ENCODE peak calls at places on chromosomes 6 and 20, in four cellular contexts. E is HCT116, B is HepG2, X is SK-N-SH. D is an unnamed sample.

GRCh38 chr6:133411757-133412156 is 170.6 kb downstream of the EYA4 start:
- DNase-seq in E (no peak), B (no peak), X (no peak), D (no peak)

GRCh38 chr6:13813621-13814175 is 659 bp downstream of the MCUR1 start:
- DNase-seq in E (peak), X (peak), B (peak), D (peak)

GRCh38 chr6:124119591-124119990 is 315.9 kb downstream of the NKAIN2 start:
- DNase-seq in X (no peak), B (no peak), E (no peak), D (no peak)

GRCh38 chr6:26075063-26075717 is 12.0 kb upstream of the HFE start:
- DNase-seq in X (no peak), B (peak), E (no peak), D (no peak)

GRCh38 chr20:48180039-48180438 is 394.8 kb upstream of the SULF2 start:
- DNase-seq in E (no peak), X (no peak), B (peak), D (no peak)

GRCh38 chr6:143410859-143411270 is 39.6 kb downstream of the ADAT2 start:
- DNase-seq in B (peak), E (no peak), X (no peak), D (no peak)

GRCh38 chr6:75344021-75344420 is 59.4 kb upstream of the TMEM30A start:
- DNase-seq in E (no peak), B (no peak), X (no peak), D (no peak)

GRCh38 chr6:90369024-90369519 is 72.4 kb upstream of the BACH2 start:
- DNase-seq in B (peak), X (no peak), E (peak), D (peak)

GRCh38 chr20:13613917-13614316 is 24.8 kb downstream of the TASP1 start:
- DNase-seq in B (peak), X (no peak), E (no peak), D (no peak)

GRCh38 chr20:34997171-34997570 is 41.5 kb downstream of the MYH7B start:
- DNase-seq in X (no peak), E (no peak), B (no peak), D (no peak)

GRCh38 chr6:80435457-80435856 is 329.0 kb downstream of the BCKDHB start:
- DNase-seq in B (no peak), X (no peak), E (no peak), D (no peak)

GRCh38 chr6:16414205-16414604 is 175.8 kb downstream of the GMPR start:
- DNase-seq in X (no peak), B (no peak), E (no peak), D (no peak)

GRCh38 chr6:158567871-158568401 is 8.0 kb downstream of the TMEM181 start:
- DNase-seq in B (no peak), X (no peak), E (no peak), D (no peak)

GRCh38 chr6:116666869-116667268 is 1.7 kb downstream of the ZUP1 start:
- DNase-seq in E (no peak), B (no peak), X (no peak), D (no peak)

GRCh38 chr6:156269751-156270369 is 507.3 kb upstream of the ARID1B start:
- DNase-seq in X (no peak), B (no peak), E (no peak), D (no peak)

GRCh38 chr6:68226460-68226859 is 408.6 kb upstream of the ADGRB3 start:
- DNase-seq in E (no peak), X (no peak), B (no peak), D (no peak)

GRCh38 chr6:157228421-157229218 is 94.7 kb downstream of the TMEM242 start:
- DNase-seq in B (no peak), E (no peak), X (peak), D (peak)

GRCh38 chr6:81690073-81690472 is 62.4 kb downstream of the TENT5A start:
- DNase-seq in E (no peak), B (no peak), X (no peak), D (no peak)

GRCh38 chr20:63831696-63832686 is 927 bp upstream of the ZBTB46 start:
- DNase-seq in B (peak), X (peak), E (peak), D (peak)

GRCh38 chr6:146240307-146240706 is 211.4 kb downstream of the GRM1 start:
- DNase-seq in B (no peak), X (no peak), E (no peak), D (no peak)

GRCh38 chr20:51902933-51903332 is 100.6 kb upstream of the SALL4 start:
- DNase-seq in E (no peak), B (no peak), X (no peak), D (no peak)

GRCh38 chr20:835220-836045 is 1.9 kb downstream of the FAM110A start:
- DNase-seq in E (no peak), B (no peak), X (no peak), D (peak)

GRCh38 chr6:32369678-32370077 is 2.0 kb downstream of the TSBP1 start:
- DNase-seq in B (no peak), X (no peak), E (peak), D (no peak)

GRCh38 chr6:92577077-92577719 is 842.2 kb downstream of the EPHA7 start:
- DNase-seq in X (no peak), E (no peak), B (peak), D (no peak)

GRCh38 chr6:31736026-31736767 is at the start of gene CLIC1:
- DNase-seq in B (peak), X (peak), E (no peak), D (peak)

GRCh38 chr6:53928641-53929339 is 134.0 kb downstream of the LRRC1 start:
- DNase-seq in B (peak), E (peak), X (no peak), D (no peak)

GRCh38 chr6:65787787-65788186 is 80.8 kb upstream of the EYS start:
- DNase-seq in B (no peak), X (peak), E (no peak), D (peak)

GRCh38 chr20:50455656-50456451 is 54.3 kb upstream of the PTPN1 start:
- DNase-seq in E (no peak), X (no peak), B (peak), D (peak)

GRCh38 chr6:84791233-84791632 is 26.8 kb upstream of the TBX18 start:
- DNase-seq in X (no peak), B (no peak), E (no peak), D (peak)

GRCh38 chr6:166446146-166446545 is 63.4 kb upstream of the MPC1 start:
- DNase-seq in E (no peak), B (no peak), X (no peak), D (no peak)

GRCh38 chr20:48846516-48847492 is 19.0 kb upstream of the PREX1 start:
- DNase-seq in X (peak), E (no peak), B (no peak), D (peak)

GRCh38 chr6:131979515-131980337 is 28.6 kb upstream of the CCN2 start:
- DNase-seq in X (no peak), E (no peak), B (no peak), D (no peak)

GRCh38 chr6:2791124-2792050 is 26.2 kb downstream of the WRNIP1 start:
- DNase-seq in E (peak), X (peak), B (peak), D (peak)

DNA sequence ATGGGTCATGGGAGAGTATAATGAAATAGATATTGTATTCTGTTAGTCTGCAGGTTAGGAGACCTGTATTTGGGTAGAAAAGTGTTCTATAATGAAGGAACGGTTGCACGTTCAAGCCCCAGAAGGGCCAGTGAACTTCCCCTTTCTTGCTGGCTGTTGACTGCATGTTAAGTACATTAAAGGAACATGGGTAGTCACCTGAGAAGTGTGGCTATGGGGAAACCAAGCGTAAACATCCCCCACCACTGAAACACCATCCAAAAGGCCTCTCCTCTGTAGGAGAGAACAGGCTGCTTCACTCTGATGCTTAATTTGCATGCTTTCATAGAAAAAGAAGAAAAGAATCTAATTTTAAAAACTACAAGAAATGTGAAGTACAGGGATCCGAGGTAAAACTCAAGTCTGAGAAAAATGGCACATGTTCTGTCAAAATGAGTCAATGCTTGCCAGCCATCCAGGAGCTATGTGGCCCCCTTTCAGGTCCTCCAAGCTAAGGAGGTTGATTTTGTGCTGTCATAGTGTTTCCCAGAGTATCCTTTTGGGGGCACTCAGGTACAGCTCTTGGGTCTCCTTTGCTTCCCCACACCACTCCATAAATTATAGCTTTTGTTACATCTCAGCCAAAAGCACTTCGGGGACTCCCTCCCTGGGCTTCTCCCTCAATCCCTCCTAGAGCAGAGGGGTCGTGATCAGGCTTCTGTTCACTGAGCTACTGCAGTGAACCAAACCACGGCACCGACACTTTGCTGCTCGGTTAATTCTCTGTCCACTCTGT is 283.7 kb upstream of the AGPAT4 start:
- DNase-seq in X (no peak), B (no peak), E (no peak), D (no peak)
- TF ChIP-seq SIN3A in X (no peak), B (no peak), E (no peak), D (no peak)

GRCh38 chr20:45037050-45037449 is 63.9 kb downstream of the KCNS1 start:
- DNase-seq in E (no peak), B (no peak), X (no peak), D (no peak)
- TF ChIP-seq ELF1 in E (no peak), B (no peak), X (no peak), D (no peak)

GRCh38 chr6:33820784-33821183 is 17.0 kb upstream of the MLN start:
- DNase-seq in E (no peak), B (no peak), X (no peak), D (no peak)

GRCh38 chr6:33823806-33824205 is 20.0 kb upstream of the MLN start:
- DNase-seq in B (no peak), X (no peak), E (no peak), D (no peak)

GRCh38 chr6:33824461-33825154 is 20.8 kb upstream of the MLN start:
- DNase-seq in B (no peak), X (no peak), E (peak), D (peak)

GRCh38 chr6:33820243-33820642 is 16.4 kb upstream of the MLN start:
- DNase-seq in E (no peak), B (no peak), X (no peak), D (no peak)

DNA sequence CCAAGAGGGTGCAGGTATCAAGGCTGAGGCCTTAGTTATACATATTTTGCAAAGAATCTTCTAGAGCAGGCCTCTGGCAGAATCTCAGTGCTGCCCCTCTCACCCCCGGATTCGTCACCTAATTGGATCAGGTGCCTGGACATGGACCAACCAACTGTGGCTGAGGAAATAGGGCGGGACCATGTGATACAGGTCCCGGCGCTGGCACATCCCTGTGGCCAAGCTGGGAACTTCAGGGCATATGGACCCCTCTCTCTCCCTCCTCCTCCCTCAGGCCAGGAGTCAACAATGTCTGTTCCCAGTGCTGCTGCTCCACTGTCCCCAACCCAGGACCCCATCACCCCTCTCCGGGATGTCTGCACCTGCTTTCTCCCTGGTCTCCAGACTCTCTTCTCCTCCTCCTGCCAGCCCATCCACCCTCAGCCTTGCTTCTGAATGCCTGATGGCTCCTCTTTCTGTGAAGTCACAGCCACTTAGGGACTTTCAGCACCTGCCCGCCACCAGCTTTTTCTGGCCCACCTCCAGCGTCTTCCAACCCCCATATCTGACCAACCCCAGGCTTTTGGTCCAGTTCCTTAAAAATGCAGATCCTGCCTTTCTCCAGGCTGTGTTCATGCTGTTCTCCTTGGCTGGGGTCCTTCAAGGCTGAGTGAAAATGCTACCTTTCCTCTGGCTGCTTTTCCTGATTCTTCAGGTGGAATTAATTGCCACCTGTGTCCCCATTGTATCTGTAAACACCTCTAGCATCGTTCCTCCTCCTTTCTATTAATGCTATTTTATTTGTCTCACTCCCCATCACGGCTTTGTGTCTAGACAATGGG is 19.0 kb upstream of the MLN start:
- DNase-seq in B (peak), E (peak), X (peak), D (peak)
- TF ChIP-seq SIN3A in B (no peak), E (no peak), X (no peak), D (no peak)

DNA sequence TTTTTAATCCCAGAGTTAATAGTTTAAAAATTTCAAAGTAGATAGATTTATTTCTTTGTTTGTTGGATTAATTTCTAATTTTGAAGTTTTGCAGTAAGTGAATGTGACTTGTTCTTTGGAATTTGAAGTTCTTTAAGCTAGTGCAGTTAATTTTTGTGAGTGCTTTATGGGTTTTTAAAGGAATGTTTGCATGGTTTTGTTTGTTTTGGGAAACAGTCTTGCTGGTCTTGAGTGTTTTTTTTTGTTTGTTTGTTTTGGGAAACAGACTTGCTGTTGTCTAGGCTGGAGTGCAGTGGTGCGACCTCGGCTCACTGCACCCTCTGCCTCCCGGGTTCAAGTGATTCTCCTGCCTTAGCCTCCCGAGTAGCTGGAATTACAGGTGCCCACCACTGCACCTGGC is 9.5 kb downstream of the PANK2 start:
- DNase-seq in E (no peak), X (no peak), B (no peak), D (no peak)
- TF ChIP-seq ELF1 in E (no peak), X (no peak), B (no peak), D (no peak)

DNA sequence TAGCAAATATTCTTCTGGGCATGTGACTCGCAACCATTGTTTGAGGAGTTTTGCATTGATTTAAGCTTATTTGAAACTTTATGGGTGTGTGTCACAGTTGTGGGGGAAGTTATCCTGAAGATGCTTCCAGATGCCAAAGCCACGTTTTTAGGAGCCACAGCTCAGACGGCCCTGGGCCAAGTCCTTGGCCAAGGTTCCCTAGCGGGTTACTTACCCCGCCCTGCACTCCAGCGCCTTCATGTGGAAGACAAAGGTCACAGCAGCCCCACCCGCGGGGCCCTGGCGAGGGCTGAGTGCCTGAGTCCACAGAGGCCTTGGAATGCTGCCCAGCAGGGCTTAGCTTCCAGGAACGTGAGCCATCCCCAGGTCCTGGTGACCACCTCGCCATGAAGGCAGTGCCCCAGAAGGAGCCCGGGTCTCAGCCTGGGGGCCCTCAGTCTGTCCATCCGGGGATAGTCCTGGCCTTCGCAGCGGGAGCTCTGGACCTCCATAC is 308.3 kb downstream of the CDH4 start:
- DNase-seq in B (no peak), E (no peak), X (no peak), D (peak)
- TF ChIP-seq SIN3A in B (no peak), E (no peak), X (no peak), D (no peak)

DNA sequence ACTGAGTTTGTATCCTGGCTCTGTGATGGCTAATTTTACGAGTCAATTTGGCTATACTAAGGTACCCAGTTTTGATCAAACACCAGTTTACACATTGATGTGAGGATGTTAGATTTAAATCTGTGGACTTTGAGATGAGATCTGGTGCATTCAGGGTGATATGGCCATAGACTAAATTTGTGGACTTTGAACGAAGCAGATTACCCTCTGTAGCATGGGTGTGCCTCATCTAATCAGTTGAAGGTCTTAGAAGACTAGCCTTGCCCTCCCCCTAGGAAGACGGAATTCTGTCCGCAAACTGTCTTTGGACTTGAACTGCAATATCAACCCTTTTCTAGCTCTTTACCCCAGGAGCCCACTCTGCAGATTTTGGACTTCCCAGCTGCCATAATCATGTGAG is 547.8 kb upstream of the CITED2 start:
- DNase-seq in E (no peak), B (no peak), X (no peak), D (no peak)
- TF ChIP-seq ELF1 in E (no peak), B (no peak), X (no peak), D (no peak)

GRCh38 chr20:62822788-62823651 is 6.2 kb downstream of the COL9A3 start:
- DNase-seq in B (peak), E (peak), X (peak), D (peak)
- TF ChIP-seq SIN3A in B (peak), E (no peak), X (no peak), D (peak)

DNA sequence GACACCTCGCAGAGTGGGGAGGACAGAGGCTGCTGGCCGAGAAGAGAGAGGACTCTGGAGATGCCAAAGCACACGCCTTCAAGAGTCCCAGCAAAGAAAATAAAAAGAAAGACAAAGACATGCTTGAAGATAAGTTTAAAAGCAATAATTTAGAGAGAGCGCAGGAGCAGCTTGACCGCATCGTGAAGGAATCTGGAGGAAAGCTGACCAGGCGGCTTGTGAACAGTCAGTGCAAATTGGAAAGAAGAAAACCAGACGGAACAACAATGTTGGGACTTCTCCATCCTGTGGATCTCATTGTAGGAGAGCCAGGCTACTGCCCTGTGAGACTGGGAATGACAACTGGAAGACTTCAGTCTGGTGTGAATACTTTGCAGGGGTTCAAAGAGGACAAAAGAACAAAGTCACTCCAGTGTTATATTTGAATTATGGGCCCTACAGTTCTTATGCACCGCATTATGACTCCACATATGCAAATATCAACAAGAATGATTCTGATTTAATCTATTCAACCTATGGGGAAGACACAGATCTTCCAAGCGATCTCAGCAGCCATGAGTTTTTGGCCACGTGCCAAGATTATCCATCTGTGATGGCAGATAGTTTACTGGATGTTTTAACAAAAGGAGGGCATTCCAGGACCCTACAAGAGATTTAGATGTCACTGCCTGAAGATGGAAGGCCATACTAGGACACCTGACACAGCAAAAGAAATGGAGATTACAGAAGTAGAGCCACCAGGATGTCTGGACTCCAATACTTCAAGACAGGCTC is 52.2 kb downstream of the REV3L start:
- DNase-seq in X (no peak), B (no peak), E (no peak), D (peak)
- TF ChIP-seq ELF1 in X (no peak), B (no peak), E (no peak), D (no peak)

GRCh38 chr20:60147004-60147403 is 188.8 kb downstream of the CDH26 start:
- DNase-seq in X (no peak), B (no peak), E (no peak), D (no peak)

GRCh38 chr20:60148885-60149284 is 190.7 kb downstream of the CDH26 start:
- DNase-seq in E (no peak), X (no peak), B (no peak), D (no peak)

DNA sequence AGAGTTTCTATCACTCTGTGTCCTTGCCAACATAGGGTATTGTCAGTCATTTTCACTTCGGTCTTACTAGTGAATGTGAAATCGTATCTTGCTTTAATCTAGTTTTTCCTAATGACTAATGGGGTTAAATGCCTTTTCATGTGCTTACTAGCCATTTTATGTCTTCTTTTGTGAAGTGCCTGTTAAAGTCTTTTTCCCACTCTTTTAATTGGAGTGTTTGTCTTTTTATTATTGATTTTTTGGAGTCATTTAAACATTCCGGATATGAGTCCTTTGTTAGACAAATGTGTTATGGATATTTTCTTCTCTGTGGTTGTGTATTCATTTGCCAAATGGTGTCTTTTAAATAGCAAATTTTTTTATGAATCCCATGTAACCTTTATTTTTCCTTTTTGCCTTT is 194.6 kb downstream of the CDH26 start:
- DNase-seq in B (no peak), X (no peak), E (no peak), D (no peak)
- TF ChIP-seq SIN3A in B (no peak), X (no peak), E (no peak), D (no peak)